ENCODE peak calls at places on chromosomes 16 and 17, in four cellular contexts. One of them, this sample, is unnamed.

GRCh38 chr17:70938311-70938710 is 769.0 kb downstream of the KCNJ2 start:
- DNase-seq in substantia nigra: no peak
- DNase-seq in heart right ventricle: no peak
- DNase-seq in prostate gland: no peak
- DNase-seq in this sample: no peak

GRCh38 chr16:88763502-88764053 is 21.4 kb downstream of the PIEZO1 start:
- DNase-seq in substantia nigra: no peak
- DNase-seq in heart right ventricle: no peak
- DNase-seq in prostate gland: no peak
- DNase-seq in this sample: no peak

GRCh38 chr17:82566129-82566995 is 46.8 kb downstream of the FOXK2 start:
- DNase-seq in substantia nigra: no peak
- DNase-seq in heart right ventricle: no peak
- DNase-seq in prostate gland: no peak
- DNase-seq in this sample: no peak

GRCh38 chr16:66483689-66484452 is 56.8 kb downstream of the BEAN1 start:
- DNase-seq in substantia nigra: peak
- DNase-seq in heart right ventricle: peak
- DNase-seq in prostate gland: peak
- DNase-seq in this sample: peak

GRCh38 chr16:7303677-7304200 is 28.9 kb upstream of the RBFOX1 start:
- DNase-seq in substantia nigra: no peak
- DNase-seq in heart right ventricle: no peak
- DNase-seq in prostate gland: no peak
- DNase-seq in this sample: no peak

GRCh38 chr16:57941016-57941656 is 29.8 kb downstream of the CNGB1 start:
- DNase-seq in substantia nigra: peak
- DNase-seq in heart right ventricle: peak
- DNase-seq in prostate gland: peak
- DNase-seq in this sample: no peak

GRCh38 chr17:82446124-82446523 is 4.4 kb downstream of the CYBC1 start:
- DNase-seq in substantia nigra: no peak
- DNase-seq in heart right ventricle: no peak
- DNase-seq in prostate gland: no peak
- DNase-seq in this sample: no peak

GRCh38 chr17:82684207-82684903 is 14.1 kb downstream of the RAB40B start:
- DNase-seq in substantia nigra: no peak
- DNase-seq in heart right ventricle: no peak
- DNase-seq in prostate gland: no peak
- DNase-seq in this sample: no peak

GRCh38 chr17:57289130-57289529 is 32.8 kb downstream of the MSI2 start:
- DNase-seq in substantia nigra: no peak
- DNase-seq in heart right ventricle: no peak
- DNase-seq in prostate gland: no peak
- DNase-seq in this sample: no peak

GRCh38 chr17:79948918-79949645 is 86.6 kb downstream of the TBC1D16 start:
- DNase-seq in substantia nigra: no peak
- DNase-seq in heart right ventricle: no peak
- DNase-seq in prostate gland: no peak
- DNase-seq in this sample: no peak

GRCh38 chr16:875182-876040 is 74.9 kb upstream of the GNG13 start:
- DNase-seq in substantia nigra: no peak
- DNase-seq in heart right ventricle: peak
- DNase-seq in prostate gland: no peak
- DNase-seq in this sample: no peak

GRCh38 chr16:74291176-74291575 is 5.4 kb upstream of the PSMD7 start:
- DNase-seq in substantia nigra: no peak
- DNase-seq in heart right ventricle: no peak
- DNase-seq in prostate gland: no peak
- DNase-seq in this sample: no peak

GRCh38 chr16:105521-105920 is 27.5 kb downstream of the MPG start:
- DNase-seq in substantia nigra: no peak
- DNase-seq in heart right ventricle: no peak
- DNase-seq in prostate gland: no peak
- DNase-seq in this sample: no peak

GRCh38 chr16:886084-886543 is 84.7 kb downstream of the LMF1 start:
- DNase-seq in substantia nigra: no peak
- DNase-seq in heart right ventricle: no peak
- DNase-seq in prostate gland: no peak
- DNase-seq in this sample: no peak

GRCh38 chr17:72587773-72588511 is 467.1 kb downstream of the SOX9 start:
- DNase-seq in substantia nigra: no peak
- DNase-seq in heart right ventricle: no peak
- DNase-seq in prostate gland: no peak
- DNase-seq in this sample: no peak

GRCh38 chr16:8828541-8829165 is 31.0 kb downstream of the PMM2 start:
- DNase-seq in substantia nigra: no peak
- DNase-seq in heart right ventricle: no peak
- DNase-seq in prostate gland: no peak
- DNase-seq in this sample: no peak

GRCh38 chr16:49855822-49856740 is at the start of gene ZNF423:
- DNase-seq in substantia nigra: no peak
- DNase-seq in heart right ventricle: peak
- DNase-seq in prostate gland: no peak
- DNase-seq in this sample: no peak

GRCh38 chr16:53726625-53727024 is 22.7 kb downstream of the FTO start:
- DNase-seq in substantia nigra: no peak
- DNase-seq in heart right ventricle: no peak
- DNase-seq in prostate gland: no peak
- DNase-seq in this sample: no peak

GRCh38 chr17:83079340-83079747 is at the start of gene METRNL:
- DNase-seq in substantia nigra: peak
- DNase-seq in heart right ventricle: peak
- DNase-seq in prostate gland: peak
- DNase-seq in this sample: peak

GRCh38 chr17:82385559-82386255 is 14.1 kb downstream of the UTS2R start:
- DNase-seq in substantia nigra: no peak
- DNase-seq in heart right ventricle: no peak
- DNase-seq in prostate gland: no peak
- DNase-seq in this sample: no peak

GRCh38 chr17:55722742-55723487 is at the start of gene TMEM100:
- DNase-seq in substantia nigra: no peak
- DNase-seq in heart right ventricle: no peak
- DNase-seq in prostate gland: no peak
- DNase-seq in this sample: no peak

GRCh38 chr16:66298571-66299120 is 67.8 kb upstream of the CDH5 start:
- DNase-seq in substantia nigra: no peak
- DNase-seq in heart right ventricle: no peak
- DNase-seq in prostate gland: no peak
- DNase-seq in this sample: no peak

GRCh38 chr16:2786061-2786825 is 1.1 kb downstream of the PRSS33 start:
- DNase-seq in substantia nigra: no peak
- DNase-seq in heart right ventricle: no peak
- DNase-seq in prostate gland: no peak
- DNase-seq in this sample: no peak

GRCh38 chr16:86199871-86200700 is 301.1 kb downstream of the IRF8 start:
- DNase-seq in substantia nigra: no peak
- DNase-seq in heart right ventricle: no peak
- DNase-seq in prostate gland: no peak
- DNase-seq in this sample: no peak

GRCh38 chr16:75494696-75495601 is at the start of gene CHST6:
- DNase-seq in substantia nigra: peak
- DNase-seq in heart right ventricle: peak
- DNase-seq in prostate gland: no peak
- DNase-seq in this sample: no peak

GRCh38 chr17:50205111-50205821 is 3.8 kb upstream of the COL1A1 start:
- DNase-seq in substantia nigra: no peak
- DNase-seq in heart right ventricle: peak
- DNase-seq in prostate gland: no peak
- DNase-seq in this sample: no peak

GRCh38 chr16:85107532-85107931 is 4.7 kb downstream of the CIBAR2 start:
- DNase-seq in substantia nigra: no peak
- DNase-seq in heart right ventricle: no peak
- DNase-seq in prostate gland: no peak
- DNase-seq in this sample: no peak

GRCh38 chr17:9192010-9192409 is 170.7 kb downstream of the NTN1 start:
- DNase-seq in substantia nigra: no peak
- DNase-seq in heart right ventricle: no peak
- DNase-seq in prostate gland: no peak
- DNase-seq in this sample: no peak

GRCh38 chr17:79832211-79833109 is 6.8 kb downstream of the CBX4 start:
- DNase-seq in substantia nigra: no peak
- DNase-seq in heart right ventricle: peak
- DNase-seq in prostate gland: no peak
- DNase-seq in this sample: no peak

GRCh38 chr17:348012-348411 is 4.6 kb downstream of the RPH3AL start:
- DNase-seq in substantia nigra: no peak
- DNase-seq in heart right ventricle: no peak
- DNase-seq in prostate gland: no peak
- DNase-seq in this sample: no peak
- H3K27ac ChIP-seq in substantia nigra: no peak
- H3K27ac ChIP-seq in heart right ventricle: peak
- H3K27ac ChIP-seq in prostate gland: peak
- H3K27ac ChIP-seq in this sample: no peak

DNA sequence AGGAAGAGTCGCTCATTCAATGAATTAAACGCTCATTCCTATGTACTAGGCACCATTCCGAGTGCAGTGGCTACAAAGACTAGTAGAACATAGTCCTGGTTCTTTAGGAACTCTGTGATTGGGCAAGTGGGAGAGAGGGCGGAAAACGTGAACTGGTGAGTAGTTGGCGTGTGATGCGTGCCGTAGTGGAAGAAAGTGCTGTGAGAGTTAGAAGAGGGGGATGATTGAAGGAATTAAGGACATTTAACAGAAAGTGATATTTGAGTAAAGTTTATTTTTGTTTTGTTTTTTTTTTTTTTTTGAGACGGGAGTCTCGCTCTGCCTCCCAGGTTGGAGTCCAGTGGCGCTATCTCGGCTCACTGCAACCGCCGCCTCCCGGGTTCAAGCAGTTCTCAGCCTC is 7.9 kb upstream of the SLFN14 start:
- DNase-seq in substantia nigra: no peak
- DNase-seq in heart right ventricle: no peak
- DNase-seq in prostate gland: no peak
- DNase-seq in this sample: no peak
- H3K27ac ChIP-seq in substantia nigra: no peak
- H3K27ac ChIP-seq in heart right ventricle: peak
- H3K27ac ChIP-seq in prostate gland: peak
- H3K27ac ChIP-seq in this sample: peak

DNA sequence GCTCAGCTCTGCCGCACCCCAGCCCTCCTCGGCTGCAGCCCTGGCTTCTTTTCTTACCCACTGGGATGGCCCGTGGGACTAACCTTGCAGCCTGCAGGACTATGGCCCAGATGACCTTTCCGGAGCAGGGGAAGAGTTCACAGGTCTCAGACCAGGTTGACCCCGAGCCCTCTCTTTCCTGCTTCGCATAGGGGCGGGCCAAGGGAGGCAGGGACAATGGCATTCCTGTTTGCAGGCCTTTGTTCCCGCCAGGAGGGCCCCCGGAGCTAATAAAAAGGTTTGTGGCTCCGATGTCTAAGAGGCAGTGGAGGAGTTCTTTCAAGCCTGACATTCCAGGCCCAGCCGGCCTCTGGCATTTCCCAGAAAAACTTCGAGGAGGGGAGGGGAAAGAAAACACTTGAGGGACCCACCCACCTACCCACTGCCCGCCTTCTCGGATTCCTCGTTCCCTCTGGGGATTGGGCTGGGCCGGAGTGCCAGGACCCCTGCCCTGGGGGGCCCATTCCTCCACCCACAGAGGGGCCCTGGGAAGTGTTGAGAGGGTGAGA is 5.8 kb upstream of the SOCS3 start:
- DNase-seq in substantia nigra: no peak
- DNase-seq in heart right ventricle: no peak
- DNase-seq in prostate gland: no peak
- DNase-seq in this sample: no peak
- H3K27ac ChIP-seq in substantia nigra: no peak
- H3K27ac ChIP-seq in heart right ventricle: peak
- H3K27ac ChIP-seq in prostate gland: peak
- H3K27ac ChIP-seq in this sample: no peak

GRCh38 chr17:17564323-17564722 is 27.2 kb downstream of the PEMT start:
- DNase-seq in substantia nigra: no peak
- DNase-seq in heart right ventricle: no peak
- DNase-seq in prostate gland: no peak
- DNase-seq in this sample: no peak
- H3K27ac ChIP-seq in substantia nigra: no peak
- H3K27ac ChIP-seq in heart right ventricle: no peak
- H3K27ac ChIP-seq in prostate gland: no peak
- H3K27ac ChIP-seq in this sample: no peak

DNA sequence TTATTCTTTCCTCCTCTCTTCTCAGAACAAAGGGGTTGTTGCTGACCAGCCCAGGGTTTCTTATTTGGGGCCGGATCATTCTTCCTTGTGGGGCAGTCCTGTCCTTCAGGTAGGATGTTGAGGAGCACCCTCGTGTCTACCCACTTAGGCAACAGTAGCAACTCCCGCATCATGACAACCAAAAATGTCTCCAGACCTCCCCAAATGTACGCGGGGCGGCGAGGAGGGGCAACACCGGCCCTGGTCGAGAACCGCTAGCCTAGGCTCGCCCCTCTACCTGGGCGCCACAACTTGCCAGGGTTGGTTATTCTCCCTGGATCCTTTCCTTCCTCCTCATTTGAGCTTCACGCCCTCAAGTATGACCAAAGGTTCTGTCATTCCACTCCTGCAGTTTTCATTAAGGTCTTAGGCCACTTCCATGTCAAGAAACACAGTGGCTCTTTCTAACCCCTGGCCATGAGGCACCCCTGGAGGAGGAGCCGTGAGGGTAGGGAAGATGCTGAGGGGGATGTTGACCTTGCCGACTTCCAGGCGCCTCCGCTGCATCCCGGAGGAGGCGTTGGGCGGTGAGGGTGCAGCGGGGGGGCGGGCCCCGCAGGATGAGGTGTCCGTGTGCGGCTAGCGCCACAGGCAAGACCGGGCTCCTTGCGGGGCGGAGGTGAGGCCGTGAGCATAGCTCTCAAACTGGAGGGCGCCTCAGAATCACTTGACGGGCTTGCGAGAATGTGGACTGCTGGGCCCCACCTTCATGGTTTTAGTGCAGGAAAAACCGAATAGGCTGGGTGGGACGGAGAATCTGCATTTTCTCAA is 712 bp upstream of the SPECC1 start:
- DNase-seq in substantia nigra: peak
- DNase-seq in heart right ventricle: peak
- DNase-seq in prostate gland: no peak
- DNase-seq in this sample: no peak
- H3K27ac ChIP-seq in substantia nigra: peak
- H3K27ac ChIP-seq in heart right ventricle: peak
- H3K27ac ChIP-seq in prostate gland: no peak
- H3K27ac ChIP-seq in this sample: no peak

DNA sequence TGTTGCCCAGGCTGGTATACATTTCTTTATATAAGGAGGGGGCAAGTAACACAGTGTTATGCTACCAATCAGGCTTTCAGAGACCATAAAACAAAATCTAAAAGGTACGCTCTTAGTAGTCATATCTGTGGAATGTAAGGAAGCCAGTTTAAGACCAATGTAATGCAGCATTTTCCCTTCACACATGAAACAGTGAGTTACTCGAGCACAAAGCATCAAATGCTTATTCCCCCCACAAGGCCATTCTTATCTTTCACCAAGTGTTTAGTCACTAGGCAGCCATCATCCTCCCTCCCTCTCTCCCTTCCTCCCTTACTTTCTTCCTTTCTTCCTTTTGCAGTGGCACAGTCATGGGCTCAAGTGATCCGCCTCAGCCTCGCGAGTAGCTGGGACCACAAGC is 12.8 kb downstream of the HMOX2 start:
- DNase-seq in substantia nigra: no peak
- DNase-seq in heart right ventricle: no peak
- DNase-seq in prostate gland: no peak
- DNase-seq in this sample: no peak
- H3K27ac ChIP-seq in substantia nigra: no peak
- H3K27ac ChIP-seq in heart right ventricle: no peak
- H3K27ac ChIP-seq in prostate gland: peak
- H3K27ac ChIP-seq in this sample: peak

GRCh38 chr17:7475764-7476422 is 3.5 kb downstream of the ZBTB4 start:
- DNase-seq in substantia nigra: no peak
- DNase-seq in heart right ventricle: peak
- DNase-seq in prostate gland: no peak
- DNase-seq in this sample: no peak
- H3K27ac ChIP-seq in substantia nigra: no peak
- H3K27ac ChIP-seq in heart right ventricle: peak
- H3K27ac ChIP-seq in prostate gland: peak
- H3K27ac ChIP-seq in this sample: no peak